ENCODE peak calls at places on chromosomes 16 and 17, in four cellular contexts. Y is activated CD4-positive, alpha-beta T cell treated with anti-CD3 and anti-CD28 coated beads, Interleukin-2, amount 50 U/mL, for 48 hours; N is GM23248; O is RPMI7951. X is an unnamed sample.

GRCh38 chr16:89696598-89697128 is 4.8 kb downstream of the SPATA2L start:
- DNase-seq in Y (no peak), N (no peak), O (no peak), X (no peak)

GRCh38 chr17:6061290-6061689 is 8.9 kb upstream of the WSCD1 start:
- DNase-seq in Y (no peak), N (peak), O (peak), X (peak)

GRCh38 chr16:73047221-73047535 is 750 bp downstream of the ZFHX3 start:
- DNase-seq in Y (no peak), N (peak), O (peak), X (no peak)

GRCh38 chr17:76147211-76148014 is 6.4 kb upstream of the FOXJ1 start:
- DNase-seq in Y (no peak), N (peak), O (peak), X (no peak)

GRCh38 chr17:75289832-75290337 is 652 bp upstream of the SLC25A19 start:
- DNase-seq in Y (peak), N (peak), O (peak), X (peak)

GRCh38 chr16:52069866-52070265 is 477.1 kb downstream of the TOX3 start:
- DNase-seq in Y (no peak), N (peak), O (peak), X (no peak)

GRCh38 chr17:4584125-4584834 is at the start of gene SMTNL2:
- DNase-seq in Y (peak), N (peak), O (no peak), X (no peak)

GRCh38 chr16:89660146-89660545 is 2.5 kb downstream of the SPATA33 start:
- DNase-seq in Y (no peak), N (no peak), O (no peak), X (no peak)

GRCh38 chr16:85982563-85982939 is 83.6 kb downstream of the IRF8 start:
- DNase-seq in Y (no peak), N (no peak), O (no peak), X (no peak)

GRCh38 chr16:56558024-56558747 is 6.7 kb upstream of the MT4 start:
- DNase-seq in Y (no peak), N (peak), O (peak), X (peak)

GRCh38 chr17:5781236-5781927 is 197.1 kb upstream of the NLRP1 start:
- DNase-seq in Y (no peak), N (no peak), O (no peak), X (no peak)

GRCh38 chr17:40058151-40058784 is 4.1 kb upstream of the MED24 start:
- DNase-seq in Y (no peak), N (peak), O (peak), X (peak)

GRCh38 chr17:17344507-17345293 is 41.5 kb downstream of the NT5M start:
- DNase-seq in Y (no peak), N (no peak), O (no peak), X (no peak)

GRCh38 chr17:72253597-72253996 is 132.8 kb downstream of the SOX9 start:
- DNase-seq in Y (no peak), N (no peak), O (no peak), X (no peak)

GRCh38 chr17:79515646-79516604 is 94.9 kb downstream of the RBFOX3 start:
- DNase-seq in Y (no peak), N (no peak), O (no peak), X (no peak)

GRCh38 chr17:75776399-75777242 is 8.0 kb upstream of the UNK start:
- DNase-seq in Y (peak), N (peak), O (no peak), X (peak)

GRCh38 chr17:62869885-62870580 is 61.9 kb upstream of the MARCHF10 start:
- DNase-seq in Y (no peak), N (peak), O (peak), X (peak)

GRCh38 chr17:8162232-8162996 is at the start of gene VAMP2:
- DNase-seq in Y (peak), N (peak), O (peak), X (peak)

GRCh38 chr17:64115043-64115698 is 14.8 kb downstream of the ERN1 start:
- DNase-seq in Y (no peak), N (peak), O (no peak), X (no peak)

GRCh38 chr17:64420143-64420670 is 28.7 kb upstream of the MILR1 start:
- DNase-seq in Y (peak), N (peak), O (peak), X (peak)

GRCh38 chr16:4767872-4768548 is 1.0 kb upstream of the ZNF500 start:
- DNase-seq in Y (peak), N (peak), O (peak), X (peak)

GRCh38 chr17:17191346-17191792 is 14.8 kb downstream of the PLD6 start:
- DNase-seq in Y (no peak), N (peak), O (peak), X (peak)

GRCh38 chr17:4733073-4733531 is 1.9 kb downstream of the MED11 start:
- DNase-seq in Y (no peak), N (no peak), O (no peak), X (no peak)

GRCh38 chr17:73550561-73550960 is 93.7 kb downstream of the SDK2 start:
- DNase-seq in Y (no peak), N (no peak), O (peak), X (peak)

GRCh38 chr17:31581022-31581483 is 189.6 kb downstream of the RAB11FIP4 start:
- DNase-seq in Y (no peak), N (peak), O (peak), X (peak)

GRCh38 chr16:88292007-88292940 is 90.5 kb upstream of the ZNF469 start:
- DNase-seq in Y (no peak), N (peak), O (no peak), X (no peak)

GRCh38 chr17:50630524-50631194 is 4.0 kb upstream of the ABCC3 start:
- DNase-seq in Y (peak), N (peak), O (no peak), X (peak)

GRCh38 chr17:79808763-79809529 is 12.1 kb upstream of the CBX8 start:
- DNase-seq in Y (no peak), N (no peak), O (no peak), X (peak)

GRCh38 chr16:57045694-57046381 is 46.5 kb upstream of the CPNE2 start:
- DNase-seq in Y (no peak), N (peak), O (peak), X (peak)

GRCh38 chr16:83473109-83473508 is 334.7 kb upstream of the HSBP1 start:
- DNase-seq in Y (no peak), N (peak), O (no peak), X (no peak)

GRCh38 chr17:50043290-50044148 is 12.4 kb upstream of the ITGA3 start:
- DNase-seq in Y (no peak), N (peak), O (no peak), X (no peak)

GRCh38 chr17:15384142-15384803 is 42.9 kb upstream of the TEKT3 start:
- DNase-seq in Y (no peak), N (peak), O (peak), X (peak)

GRCh38 chr16:71353736-71354135 is 4.8 kb upstream of the CALB2 start:
- DNase-seq in Y (no peak), N (no peak), O (no peak), X (no peak)

GRCh38 chr16:66248096-66248495 is 118.4 kb upstream of the CDH5 start:
- DNase-seq in Y (no peak), N (peak), O (no peak), X (peak)

GRCh38 chr17:72223816-72224215 is 103.0 kb downstream of the SOX9 start:
- DNase-seq in Y (no peak), N (no peak), O (no peak), X (no peak)

X was measured in Daoy.